ENCODE peak calls at places on chromosomes 7 and 10, in six cellular contexts. V, X, D, C, U and W are unnamed samples. For H3K9me2, the result is how much of the 10 kb centered on the place peaks cover.

GRCh38 chr10:22456486-22456885 is 111.2 kb downstream of the SPAG6 start:
- DNase-seq in V (no peak), X (no peak), D (no peak), C (no peak), U (no peak), W (no peak)

GRCh38 chr7:158933468-158934139 is 77.2 kb downstream of the DYNC2I1 start:
- DNase-seq in V (peak), X (no peak), D (no peak), C (no peak), U (no peak), W (no peak)

GRCh38 chr7:27185013-27185707 is at the start of gene HOXA11:
- DNase-seq in V (peak), X (no peak), D (no peak), C (peak), U (no peak), W (no peak)

GRCh38 chr7:15376601-15377000 is 185.2 kb downstream of the AGMO start:
- DNase-seq in V (no peak), X (no peak), D (no peak), C (no peak), U (no peak), W (no peak)

GRCh38 chr10:100731603-100732596 is 13.5 kb upstream of the PAX2 start:
- DNase-seq in V (no peak), X (no peak), D (peak), C (no peak), U (peak), W (no peak)

GRCh38 chr7:153835104-153835503 is 217.1 kb upstream of the DPP6 start:
- DNase-seq in V (peak), X (no peak), D (peak), C (no peak), U (no peak), W (no peak)

GRCh38 chr10:77637474-77637985 is at the start of gene KCNMA1:
- DNase-seq in V (peak), X (no peak), D (peak), C (peak), U (peak), W (no peak)

GRCh38 chr7:130733866-130734524 is at the start of gene KLF14:
- DNase-seq in V (no peak), X (peak), D (peak), C (peak), U (peak), W (no peak)

GRCh38 chr7:2143981-2144595 is 88.7 kb downstream of the MAD1L1 start:
- DNase-seq in V (no peak), X (no peak), D (peak), C (no peak), U (no peak), W (no peak)

GRCh38 chr7:151009340-151010001 is 14.8 kb downstream of the ATG9B start:
- DNase-seq in V (no peak), X (no peak), D (peak), C (no peak), U (peak), W (no peak)

GRCh38 chr7:43753843-43754242 is 4.6 kb upstream of the BLVRA start:
- DNase-seq in V (no peak), X (no peak), D (no peak), C (no peak), U (peak), W (no peak)

GRCh38 chr7:26449175-26450165 is 157.8 kb downstream of the SNX10 start:
- DNase-seq in V (peak), X (no peak), D (no peak), C (no peak), U (no peak), W (no peak)

GRCh38 chr7:46680147-46680546 is 759.1 kb upstream of the IGFBP3 start:
- DNase-seq in V (no peak), X (no peak), D (no peak), C (no peak), U (no peak), W (no peak)

GRCh38 chr7:70641882-70642281 is 490.1 kb upstream of the GALNT17 start:
- DNase-seq in V (no peak), X (no peak), D (no peak), C (no peak), U (no peak), W (no peak)

GRCh38 chr10:80081801-80082750 is 3.6 kb downstream of the TMEM254 start:
- DNase-seq in V (peak), X (no peak), D (no peak), C (peak), U (peak), W (no peak)

GRCh38 chr7:26200113-26200443 is 468 bp downstream of the HNRNPA2B1 start:
- DNase-seq in V (peak), X (no peak), D (peak), C (peak), U (peak), W (peak)

GRCh38 chr10:55631071-55631654 is 729.9 kb downstream of the ZWINT start:
- DNase-seq in V (peak), X (no peak), D (peak), C (peak), U (peak), W (no peak)

GRCh38 chr7:107169120-107170050 is 582 bp downstream of the HBP1 start:
- DNase-seq in V (peak), X (peak), D (peak), C (peak), U (peak), W (peak)

GRCh38 chr10:27893320-27894014 is 105.4 kb downstream of the ODAD2 start:
- DNase-seq in V (peak), X (peak), D (no peak), C (no peak), U (no peak), W (no peak)

GRCh38 chr10:99796928-99797327 is 14.5 kb downstream of the ABCC2 start:
- DNase-seq in V (no peak), X (no peak), D (no peak), C (no peak), U (no peak), W (no peak)

GRCh38 chr7:130277763-130278643 is 11.3 kb downstream of the CPA2 start:
- DNase-seq in V (peak), X (peak), D (peak), C (peak), U (peak), W (no peak)

GRCh38 chr7:154929006-154929726 is 73.8 kb downstream of the PAXIP1 start:
- DNase-seq in V (peak), X (no peak), D (no peak), C (no peak), U (no peak), W (no peak)

GRCh38 chr10:119654540-119654939 is 3.4 kb downstream of the BAG3 start:
- DNase-seq in V (peak), X (no peak), D (no peak), C (no peak), U (no peak), W (no peak)

GRCh38 chr7:45525057-45525456 is 49.1 kb upstream of the ADCY1 start:
- DNase-seq in V (no peak), X (no peak), D (no peak), C (no peak), U (no peak), W (no peak)

GRCh38 chr7:87199700-87200450 is 19.7 kb downstream of the TMEM243 start:
- DNase-seq in V (no peak), X (no peak), D (no peak), C (no peak), U (no peak), W (no peak)
- TF ChIP-seq EZH2phosphoT487 in V (no peak), X (no peak), D (no peak), C (no peak), U (no peak), W (no peak)

DNA sequence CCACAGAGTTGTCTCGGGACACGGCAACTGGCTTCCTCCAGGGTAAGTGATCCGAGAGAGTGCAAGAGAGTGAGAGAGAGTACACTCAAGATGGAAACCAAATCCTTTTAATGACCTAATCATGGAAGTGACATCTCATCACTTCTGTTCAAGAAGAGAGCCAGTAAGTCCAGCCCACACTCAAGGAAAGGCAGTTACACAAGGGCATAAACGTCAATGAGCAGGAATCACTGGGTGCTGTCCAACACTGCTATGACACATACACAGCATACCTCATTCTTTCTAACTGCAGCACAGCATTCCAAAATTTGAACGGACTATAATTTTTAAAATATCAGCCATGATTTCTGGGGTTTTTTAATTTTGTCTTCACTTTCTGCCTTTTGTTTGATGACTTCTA is 29.3 kb upstream of the OSBPL3 start:
- DNase-seq in V (peak), X (no peak), D (no peak), C (no peak), U (no peak), W (no peak)
- H3K9me2 ChIP-seq in V (under half), X (under half), D (under half), C (under half), U (under half), W (under half)

GRCh38 chr10:114703377-114704125 is 45.5 kb upstream of the ABLIM1 start:
- DNase-seq in V (peak), X (no peak), D (peak), C (peak), U (peak), W (peak)
- TF ChIP-seq EZH2phosphoT487 in V (no peak), X (no peak), D (no peak), C (no peak), U (no peak), W (no peak)

DNA sequence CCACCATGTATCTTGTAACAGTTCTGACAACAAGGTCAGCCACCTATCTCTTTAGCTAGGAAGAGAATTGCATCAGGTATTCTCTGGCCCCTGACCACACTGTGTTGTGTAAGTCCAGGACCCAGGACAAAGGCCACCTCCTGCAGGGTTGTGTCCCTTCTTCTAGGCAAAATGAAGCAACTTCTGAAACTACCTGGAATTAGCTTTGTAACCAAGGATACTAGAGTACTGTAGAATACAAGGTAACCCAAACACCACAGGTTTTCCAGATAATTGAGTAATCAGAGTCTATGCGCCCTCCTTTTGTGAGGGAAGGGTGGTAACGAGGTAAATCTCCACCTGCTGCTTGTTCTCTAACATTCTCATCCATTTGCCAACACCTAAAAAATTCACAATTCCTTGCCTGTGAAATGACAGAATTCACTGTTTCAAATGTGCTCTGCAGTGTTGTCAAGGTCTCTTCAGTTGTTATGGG is 51.7 kb downstream of the SGMS1 start:
- DNase-seq in V (no peak), X (no peak), D (no peak), C (peak), U (no peak), W (no peak)
- H3K9me2 ChIP-seq in V (under half), X (under half), D (under half), C (under half), U (under half), W (under half)

DNA sequence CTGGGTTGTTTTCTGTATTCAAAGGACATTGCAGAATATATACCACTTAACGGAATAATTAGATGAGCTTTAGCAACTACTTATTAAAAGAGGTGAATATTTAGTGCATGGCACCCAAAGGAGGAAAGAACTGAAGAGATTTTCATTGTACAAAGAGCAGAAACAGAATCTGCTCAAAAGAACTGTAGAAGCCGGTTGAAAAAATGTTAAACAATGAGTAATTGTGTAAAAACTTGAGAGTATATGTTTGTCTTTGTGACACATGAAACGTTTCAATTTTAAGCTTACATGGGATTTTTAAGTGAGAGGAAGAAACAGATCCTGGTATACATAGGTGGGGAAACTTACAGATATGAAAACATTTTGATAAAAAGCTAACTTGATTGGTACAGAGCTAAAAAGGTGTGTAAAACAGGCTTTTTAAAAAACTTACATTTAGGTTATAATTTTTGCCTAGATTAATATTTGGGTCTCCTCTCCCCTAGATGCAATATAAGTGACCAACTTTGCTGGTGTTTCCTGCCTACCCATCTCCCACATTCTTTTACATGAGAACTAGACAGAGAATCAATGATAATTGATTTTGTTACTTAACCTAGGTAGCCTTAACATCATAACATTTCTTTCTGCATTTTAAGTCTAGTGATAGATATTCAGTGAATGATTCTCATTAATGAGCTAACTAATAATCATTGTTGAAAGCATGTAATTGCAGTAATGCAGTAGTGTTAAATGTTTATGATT is 6.8 kb downstream of the ARL5B start:
- DNase-seq in V (peak), X (no peak), D (no peak), C (no peak), U (no peak), W (no peak)
- TF ChIP-seq EZH2phosphoT487 in V (no peak), X (no peak), D (no peak), C (no peak), U (no peak), W (no peak)

DNA sequence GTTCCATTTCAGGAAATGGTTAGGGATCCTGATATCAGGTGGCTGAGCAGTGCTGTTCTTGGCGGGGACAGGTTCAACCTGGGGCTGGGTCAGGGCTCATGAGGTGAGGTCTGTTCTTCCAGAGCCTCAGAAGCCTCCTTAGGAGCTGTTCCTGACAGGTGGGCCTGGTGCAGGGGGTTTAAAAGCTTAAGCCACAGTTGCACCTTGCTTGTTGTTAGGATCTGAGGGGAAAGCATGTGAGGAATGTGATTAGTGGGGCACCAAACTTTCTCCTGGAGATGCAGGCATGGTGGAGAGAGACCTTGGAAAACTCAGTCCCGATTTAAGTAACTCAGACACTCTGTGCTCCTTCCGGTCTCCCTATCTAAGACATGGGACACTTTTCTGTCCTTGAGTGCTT is 18.7 kb upstream of the CRHR2 start:
- DNase-seq in V (no peak), X (no peak), D (no peak), C (no peak), U (peak), W (no peak)
- H3K9me2 ChIP-seq in V (under half), X (under half), D (under half), C (under half), U (under half), W (under half)

GRCh38 chr10:122462533-122463465 is 1.4 kb downstream of the HTRA1 start:
- DNase-seq in V (peak), X (no peak), D (peak), C (peak), U (no peak), W (no peak)
- TF ChIP-seq EZH2phosphoT487 in V (no peak), X (no peak), D (no peak), C (no peak), U (no peak), W (no peak)

DNA sequence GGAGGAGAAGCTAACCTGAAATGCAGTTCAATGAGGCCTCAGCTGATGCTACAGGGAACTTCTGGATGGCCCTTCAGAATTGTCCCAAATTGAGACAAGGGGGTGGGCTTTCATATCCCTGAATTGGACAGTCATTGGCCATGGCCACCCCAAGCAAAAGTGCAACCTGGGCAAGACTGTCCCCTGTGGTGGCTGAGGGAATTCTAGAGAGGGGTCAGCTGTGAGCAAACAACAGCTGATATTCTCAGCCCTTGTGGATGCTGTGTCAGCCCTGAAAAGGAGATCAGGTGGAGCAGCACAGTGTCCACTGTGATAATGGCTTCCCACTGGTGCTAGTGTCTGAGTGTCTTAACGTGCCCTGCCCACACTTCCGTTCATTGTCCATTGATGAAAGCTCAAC is 76.6 kb downstream of the SLC16A9 start:
- DNase-seq in V (no peak), X (no peak), D (no peak), C (no peak), U (peak), W (no peak)
- H3K9me2 ChIP-seq in V (under half), X (under half), D (under half), C (under half), U (under half), W (under half)

GRCh38 chr10:91901784-91902677 is 7.3 kb downstream of the FGFBP3 start:
- DNase-seq in V (peak), X (peak), D (no peak), C (peak), U (no peak), W (no peak)
- TF ChIP-seq EZH2phosphoT487 in V (no peak), X (no peak), D (no peak), C (no peak), U (no peak), W (no peak)